ENCODE peak calls at places on chromosomes 4 and X, in six cellular contexts. V is fibroblast of the aortic adventitia, P is ovary, J is NCI-H1930, T is mucosa of gallbladder, R is GM20000. L is an unnamed sample.

GRCh38 chr4:81715335-81715734 is 243.6 kb upstream of the RASGEF1B start:
- DNase-seq in T (no peak), J (no peak), P (no peak), V (no peak), R (no peak), L (no peak)

GRCh38 chr4:40576651-40577480 is 52.8 kb downstream of the RBM47 start:
- DNase-seq in T (peak), V (peak), R (peak), P (peak), J (no peak), L (peak)

GRCh38 chr4:110195561-110196205 is 2.7 kb downstream of the ELOVL6 start:
- DNase-seq in R (no peak), V (peak), P (no peak), J (no peak), T (no peak), L (peak)

GRCh38 chrX:22952011-22952410 is 47.7 kb upstream of the DDX53 start:
- DNase-seq in V (peak), J (no peak), P (no peak), T (no peak), R (no peak), L (peak)

GRCh38 chr4:42480774-42481173 is 83.5 kb downstream of the SHISA3 start:
- DNase-seq in V (peak), J (no peak), R (no peak), P (no peak), T (no peak), L (no peak)

GRCh38 chr4:182873726-182874125 is 43.5 kb downstream of the DCTD start:
- DNase-seq in R (no peak), V (no peak), T (no peak), J (no peak), P (no peak), L (no peak)

GRCh38 chr4:120630432-120630831 is 292.1 kb downstream of the PRDM5 start:
- DNase-seq in P (no peak), R (no peak), V (no peak), J (no peak), T (no peak), L (peak)

GRCh38 chr4:55386073-55386472 is 9.7 kb upstream of the TMEM165 start:
- DNase-seq in J (no peak), V (no peak), T (no peak), R (peak), P (no peak), L (peak)

GRCh38 chrX:123873956-123874355 is 14.1 kb downstream of the XIAP start:
- DNase-seq in R (no peak), T (no peak), P (no peak), J (no peak), V (peak), L (no peak)

GRCh38 chr4:16897991-16898827 is at the start of gene LDB2:
- DNase-seq in R (no peak), J (no peak), P (peak), V (peak), T (peak), L (peak)

GRCh38 chrX:12007881-12008280 is 130.4 kb upstream of the FRMPD4 start:
- DNase-seq in V (peak), P (no peak), J (no peak), T (no peak), R (no peak), L (peak)

GRCh38 chrX:107714196-107714811 is 61.3 kb downstream of the TSC22D3 start:
- DNase-seq in J (no peak), V (no peak), T (no peak), P (no peak), R (no peak), L (peak)